ENCODE peak calls at places on chromosomes 6 and 20, in eight cellular contexts. H is fibroblast of mammary gland, W is AG04450, F is hepatocyte, S is Calu3, D is natural killer cell, Y is adrenal gland, U is AG09319. R is an unnamed sample.

GRCh38 chr6:163793584-163793983 is 379.1 kb downstream of the QKI start:
- DNase-seq in H (peak; percentile 89), Y (no peak), D (no peak), W (no peak), S (peak; percentile 35), F (peak; percentile 68), U (no peak), R (no peak)

GRCh38 chr20:61370841-61371303 is 118.8 kb downstream of the CDH4 start:
- DNase-seq in U (no peak), H (no peak), Y (no peak), W (no peak), F (no peak), S (no peak), D (no peak), R (no peak)

GRCh38 chr6:18269253-18269652 is 4.9 kb upstream of the DEK start:
- DNase-seq in U (no peak), D (no peak), W (no peak), H (peak; percentile 57), S (no peak), F (no peak), Y (peak; percentile 46), R (no peak)

GRCh38 chr6:148342146-148343027 is at the start of gene SASH1:
- DNase-seq in F (peak; percentile 78), U (no peak), H (peak; percentile 81), S (peak; percentile 49), Y (peak; percentile 37), D (no peak), W (peak; percentile 38), R (peak; percentile 63)

GRCh38 chr20:38221041-38221589 is 39.4 kb downstream of the KIAA1755 start:
- DNase-seq in F (peak; percentile 87), W (no peak), S (peak; percentile 96), Y (peak; percentile 74), U (no peak), H (peak; percentile 50), D (peak; percentile 66), R (peak; percentile 87)

GRCh38 chr6:169244684-169245383 is 8.8 kb downstream of the THBS2 start:
- DNase-seq in Y (no peak), F (no peak), D (no peak), S (no peak), W (no peak), U (no peak), H (no peak), R (no peak)

GRCh38 chr6:123520208-123520607 is 116.5 kb downstream of the TRDN start:
- DNase-seq in S (no peak), U (no peak), Y (no peak), F (no peak), H (no peak), W (no peak), D (no peak), R (no peak)

GRCh38 chr6:148303616-148304015 is 39.0 kb upstream of the SASH1 start:
- DNase-seq in W (no peak), F (no peak), H (no peak), D (no peak), U (no peak), Y (no peak), S (no peak), R (no peak)

GRCh38 chr20:22554391-22554790 is 30.0 kb downstream of the FOXA2 start:
- DNase-seq in U (no peak), S (no peak), F (no peak), W (no peak), Y (no peak), H (no peak), D (no peak), R (no peak)

GRCh38 chr6:4575724-4576123 is 200.5 kb upstream of the CDYL start:
- DNase-seq in Y (no peak), S (no peak), D (no peak), F (no peak), U (no peak), H (peak; percentile 26), W (no peak), R (no peak)

GRCh38 chr6:52411911-52412310 is 8.2 kb upstream of the EFHC1 start:
- DNase-seq in Y (no peak), U (no peak), F (no peak), S (no peak), W (no peak), H (no peak), D (no peak), R (no peak)

GRCh38 chr6:168709991-168710390 is 269.0 kb downstream of the SMOC2 start:
- DNase-seq in H (no peak), W (no peak), Y (no peak), S (no peak), F (no peak), U (no peak), D (no peak), R (no peak)

GRCh38 chr20:12984069-12984765 is 24.6 kb upstream of the SPTLC3 start:
- DNase-seq in Y (no peak), U (no peak), D (no peak), F (peak; percentile 11), S (no peak), H (no peak), W (no peak), R (no peak)

GRCh38 chr6:102581378-102582124 is 1188.0 kb downstream of the GRIK2 start:
- DNase-seq in F (no peak), H (no peak), S (no peak), Y (no peak), D (no peak), W (no peak), U (no peak), R (no peak)

DNA sequence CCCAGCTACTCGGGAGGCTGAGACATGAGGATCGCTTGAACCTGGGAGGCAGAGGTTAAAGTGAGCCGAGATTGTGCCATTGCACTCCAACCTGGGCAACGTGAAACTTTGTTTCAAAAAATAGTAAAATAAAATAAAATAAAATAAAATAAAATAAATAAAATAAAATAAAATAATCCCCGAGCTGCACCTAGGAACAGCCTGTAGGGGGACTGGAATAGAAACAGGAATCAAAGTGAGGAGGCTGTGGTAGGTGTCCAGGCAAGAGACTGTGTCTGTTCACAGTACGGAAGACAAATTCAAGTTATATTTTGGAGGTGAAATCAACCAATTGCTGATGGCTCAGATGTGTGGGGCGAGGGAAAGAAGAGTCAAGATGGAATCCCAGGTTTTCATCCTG is 86.2 kb downstream of the KCNB1 start:
- DNase-seq in U (no peak), Y (no peak), S (no peak), H (no peak), F (no peak), D (no peak), W (no peak), R (no peak)
- TF ChIP-seq CTCF in U (no peak), Y (no peak), S (no peak), H (peak; percentile 19), F (peak; percentile 11), D (no peak), W (peak; percentile 37), R (peak; percentile 24)

DNA sequence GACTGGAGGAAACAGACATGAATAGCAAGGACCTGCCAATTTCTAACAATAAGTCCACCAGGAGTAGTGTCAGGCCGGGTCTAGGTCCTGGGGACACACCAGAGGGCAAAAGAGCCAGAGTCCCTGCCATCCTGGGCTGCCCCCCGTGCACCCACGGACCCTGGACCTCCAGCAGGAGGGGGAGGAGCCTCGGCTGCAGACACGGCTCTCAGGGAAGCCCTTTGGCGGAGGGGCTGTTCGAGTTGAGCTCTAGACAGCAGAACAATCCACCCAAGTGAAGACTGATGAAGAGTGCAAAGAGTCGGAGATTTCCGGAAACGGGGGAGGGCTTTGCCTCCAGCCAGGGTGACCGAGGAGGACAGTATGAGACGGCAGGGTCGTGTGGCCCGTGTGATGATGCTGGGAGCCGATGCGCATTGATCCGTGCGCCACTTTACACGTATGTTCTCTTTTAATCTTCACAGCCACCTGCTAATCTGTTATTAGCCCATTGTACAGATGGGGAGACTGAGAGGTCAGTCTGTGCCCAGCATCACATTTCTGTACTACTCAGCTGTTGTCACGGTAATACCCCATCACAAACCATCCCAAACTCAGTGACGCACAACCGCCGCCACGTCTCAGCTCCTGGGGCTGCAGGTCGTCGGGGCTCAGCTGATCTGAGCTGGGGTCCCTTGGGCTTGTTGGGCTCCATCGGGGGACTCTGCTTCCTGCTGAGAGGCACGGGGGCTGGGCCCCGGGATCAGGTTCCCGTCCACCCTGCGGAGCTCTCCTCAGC is 502.0 kb downstream of the PREX1 start:
- DNase-seq in F (no peak), U (no peak), H (no peak), S (no peak), D (no peak), Y (no peak), W (no peak), R (no peak)
- TF ChIP-seq CTCF in F (no peak), U (no peak), H (no peak), S (no peak), D (no peak), Y (no peak), W (no peak), R (no peak)

GRCh38 chr20:7031222-7031621 is 263.7 kb downstream of the BMP2 start:
- DNase-seq in Y (no peak), H (no peak), W (no peak), S (no peak), U (no peak), F (no peak), D (no peak), R (no peak)
- TF ChIP-seq CTCF in Y (no peak), H (peak; percentile 10), W (no peak), S (no peak), U (peak; percentile 27), F (peak; percentile 26), D (no peak), R (peak; percentile 37)

DNA sequence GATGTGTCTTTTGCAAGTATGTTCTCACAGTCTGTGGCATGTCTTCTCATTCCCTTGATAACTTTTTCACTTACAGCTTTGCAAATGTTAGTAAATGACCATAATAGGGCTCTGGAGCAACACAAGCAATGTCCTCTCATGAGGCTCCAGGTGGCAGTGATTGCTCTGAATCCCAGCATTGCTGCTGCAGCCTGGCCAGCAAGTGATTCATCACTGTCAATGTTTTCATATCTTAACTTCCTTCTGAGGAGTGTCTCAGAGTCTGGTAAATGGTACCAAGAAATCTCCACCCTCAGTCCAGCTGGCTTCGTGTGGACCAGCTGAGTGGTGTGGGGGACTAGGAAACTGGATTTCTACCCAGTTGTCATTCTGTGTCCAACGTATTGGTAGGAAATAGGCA is 139.6 kb downstream of the MYLK4 start:
- DNase-seq in D (no peak), F (peak; percentile 28), U (no peak), H (no peak), S (no peak), Y (no peak), W (no peak), R (no peak)
- TF ChIP-seq CTCF in D (no peak), F (no peak), U (no peak), H (no peak), S (no peak), Y (no peak), W (no peak), R (no peak)

DNA sequence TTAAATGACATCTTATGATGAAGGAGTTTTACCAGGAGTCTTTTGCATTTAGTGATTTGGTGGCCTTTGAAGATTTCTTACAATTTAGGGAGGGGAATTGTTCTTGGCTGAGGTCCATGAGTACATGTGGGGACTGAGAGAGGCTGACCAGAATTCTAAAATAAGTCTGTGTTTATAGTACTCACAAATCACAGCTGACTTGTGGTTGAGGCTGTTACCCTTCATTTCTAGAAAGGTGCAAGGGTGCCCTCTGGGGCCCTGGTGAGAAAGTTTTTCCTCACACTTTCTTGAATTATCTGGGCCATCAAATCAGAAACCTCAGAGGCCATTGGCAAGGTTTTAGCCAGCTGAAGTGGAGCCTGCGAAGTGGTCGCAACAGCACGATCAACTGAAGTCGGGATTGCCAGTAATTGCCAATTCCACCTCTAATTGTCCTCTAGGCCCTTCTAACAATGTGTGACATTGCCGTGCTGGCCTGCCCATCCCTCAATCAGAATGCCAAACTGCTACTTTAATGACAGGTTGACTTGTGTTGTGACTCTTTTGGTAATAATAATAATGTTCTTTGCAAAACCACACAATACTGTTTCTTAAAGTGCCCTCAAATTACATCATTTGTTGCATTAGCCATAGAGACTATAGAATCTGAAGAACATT is 221.6 kb downstream of the OGFRL1 start:
- DNase-seq in W (peak; percentile 55), F (peak; percentile 63), S (peak; percentile 80), H (peak; percentile 77), Y (peak; percentile 34), D (no peak), U (peak; percentile 44), R (no peak)
- TF ChIP-seq CTCF in W (peak; percentile 79), F (peak; percentile 65), S (peak; percentile 75), H (peak; percentile 76), Y (peak; percentile 64), D (no peak), U (peak; percentile 73), R (peak; percentile 48)